ENCODE peak calls at places on chromosomes 4 and X, in six cellular contexts. One of them, this sample, is unnamed.

GRCh38 chr4:17934286-17934685 is 87.3 kb downstream of the LCORL start:
- DNase-seq in fibroblast of lung: no peak
- DNase-seq in CD8-positive, alpha-beta memory T cell: no peak
- DNase-seq in naive thymus-derived CD4-positive, alpha-beta T cell: no peak
- DNase-seq in lung: no peak
- DNase-seq in colonic mucosa: no peak
- DNase-seq in this sample: no peak

GRCh38 chrX:107674480-107675364 is 46.4 kb downstream of the PRPS1 start:
- DNase-seq in fibroblast of lung: peak
- DNase-seq in CD8-positive, alpha-beta memory T cell: peak
- DNase-seq in naive thymus-derived CD4-positive, alpha-beta T cell: no peak
- DNase-seq in lung: peak
- DNase-seq in colonic mucosa: peak
- DNase-seq in this sample: peak

GRCh38 chr4:1402021-1402515 is 4.2 kb downstream of the NKX1-1 start:
- DNase-seq in fibroblast of lung: no peak
- DNase-seq in CD8-positive, alpha-beta memory T cell: peak
- DNase-seq in naive thymus-derived CD4-positive, alpha-beta T cell: no peak
- DNase-seq in lung: no peak
- DNase-seq in colonic mucosa: no peak
- DNase-seq in this sample: no peak

GRCh38 chr4:165532976-165533375 is 154.2 kb downstream of the CPE start:
- DNase-seq in fibroblast of lung: no peak
- DNase-seq in CD8-positive, alpha-beta memory T cell: no peak
- DNase-seq in naive thymus-derived CD4-positive, alpha-beta T cell: no peak
- DNase-seq in lung: no peak
- DNase-seq in colonic mucosa: no peak
- DNase-seq in this sample: no peak

GRCh38 chr4:40264497-40264896 is 67.7 kb downstream of the RHOH start:
- DNase-seq in fibroblast of lung: peak
- DNase-seq in CD8-positive, alpha-beta memory T cell: no peak
- DNase-seq in naive thymus-derived CD4-positive, alpha-beta T cell: no peak
- DNase-seq in lung: no peak
- DNase-seq in colonic mucosa: no peak
- DNase-seq in this sample: no peak

GRCh38 chrX:2676794-2677675 is 14.1 kb upstream of the CD99 start:
- DNase-seq in fibroblast of lung: peak
- DNase-seq in CD8-positive, alpha-beta memory T cell: no peak
- DNase-seq in naive thymus-derived CD4-positive, alpha-beta T cell: no peak
- DNase-seq in lung: no peak
- DNase-seq in colonic mucosa: no peak
- DNase-seq in this sample: no peak

GRCh38 chr4:152951348-152951747 is 15.2 kb downstream of the FHDC1 start:
- DNase-seq in fibroblast of lung: peak
- DNase-seq in CD8-positive, alpha-beta memory T cell: no peak
- DNase-seq in naive thymus-derived CD4-positive, alpha-beta T cell: no peak
- DNase-seq in lung: no peak
- DNase-seq in colonic mucosa: peak
- DNase-seq in this sample: no peak

GRCh38 chr4:911871-912490 is 20.1 kb downstream of the GAK start:
- DNase-seq in fibroblast of lung: no peak
- DNase-seq in CD8-positive, alpha-beta memory T cell: peak
- DNase-seq in naive thymus-derived CD4-positive, alpha-beta T cell: no peak
- DNase-seq in lung: no peak
- DNase-seq in colonic mucosa: no peak
- DNase-seq in this sample: peak

GRCh38 chr4:124262211-124263179 is 450.0 kb downstream of the ANKRD50 start:
- DNase-seq in fibroblast of lung: peak
- DNase-seq in CD8-positive, alpha-beta memory T cell: peak
- DNase-seq in naive thymus-derived CD4-positive, alpha-beta T cell: peak
- DNase-seq in lung: peak
- DNase-seq in colonic mucosa: peak
- DNase-seq in this sample: no peak

GRCh38 chrX:15299945-15300851 is 15.2 kb downstream of the ASB11 start:
- DNase-seq in fibroblast of lung: peak
- DNase-seq in CD8-positive, alpha-beta memory T cell: no peak
- DNase-seq in naive thymus-derived CD4-positive, alpha-beta T cell: no peak
- DNase-seq in lung: no peak
- DNase-seq in colonic mucosa: no peak
- DNase-seq in this sample: no peak

GRCh38 chr4:154308207-154308606 is 183.4 kb downstream of the DCHS2 start:
- DNase-seq in fibroblast of lung: no peak
- DNase-seq in CD8-positive, alpha-beta memory T cell: no peak
- DNase-seq in naive thymus-derived CD4-positive, alpha-beta T cell: no peak
- DNase-seq in lung: no peak
- DNase-seq in colonic mucosa: no peak
- DNase-seq in this sample: no peak

GRCh38 chr4:151745727-151746231 is 15.0 kb downstream of the GATB start:
- DNase-seq in fibroblast of lung: peak
- DNase-seq in CD8-positive, alpha-beta memory T cell: no peak
- DNase-seq in naive thymus-derived CD4-positive, alpha-beta T cell: no peak
- DNase-seq in lung: no peak
- DNase-seq in colonic mucosa: no peak
- DNase-seq in this sample: no peak

GRCh38 chr4:134518574-134519217 is 317.1 kb upstream of the PABPC4L start:
- DNase-seq in fibroblast of lung: no peak
- DNase-seq in CD8-positive, alpha-beta memory T cell: no peak
- DNase-seq in naive thymus-derived CD4-positive, alpha-beta T cell: no peak
- DNase-seq in lung: no peak
- DNase-seq in colonic mucosa: no peak
- DNase-seq in this sample: no peak

GRCh38 chr4:2911868-2912267 is 51.3 kb downstream of the NOP14 start:
- DNase-seq in fibroblast of lung: no peak
- DNase-seq in CD8-positive, alpha-beta memory T cell: no peak
- DNase-seq in naive thymus-derived CD4-positive, alpha-beta T cell: no peak
- DNase-seq in lung: no peak
- DNase-seq in colonic mucosa: no peak
- DNase-seq in this sample: no peak

GRCh38 chrX:36961590-36961989 is 46.6 kb upstream of the FAM47C start:
- DNase-seq in fibroblast of lung: no peak
- DNase-seq in CD8-positive, alpha-beta memory T cell: no peak
- DNase-seq in naive thymus-derived CD4-positive, alpha-beta T cell: no peak
- DNase-seq in lung: no peak
- DNase-seq in colonic mucosa: no peak
- DNase-seq in this sample: no peak

GRCh38 chrX:13750204-13750603 is 15.7 kb downstream of the OFD1 start:
- DNase-seq in fibroblast of lung: peak
- DNase-seq in CD8-positive, alpha-beta memory T cell: no peak
- DNase-seq in naive thymus-derived CD4-positive, alpha-beta T cell: peak
- DNase-seq in lung: no peak
- DNase-seq in colonic mucosa: no peak
- DNase-seq in this sample: no peak

GRCh38 chr4:10182446-10183424 is 66.1 kb upstream of the WDR1 start:
- DNase-seq in fibroblast of lung: no peak
- DNase-seq in CD8-positive, alpha-beta memory T cell: no peak
- DNase-seq in naive thymus-derived CD4-positive, alpha-beta T cell: no peak
- DNase-seq in lung: no peak
- DNase-seq in colonic mucosa: no peak
- DNase-seq in this sample: no peak

GRCh38 chr4:128322986-128323385 is 35.4 kb upstream of the PGRMC2 start:
- DNase-seq in fibroblast of lung: peak
- DNase-seq in CD8-positive, alpha-beta memory T cell: no peak
- DNase-seq in naive thymus-derived CD4-positive, alpha-beta T cell: no peak
- DNase-seq in lung: no peak
- DNase-seq in colonic mucosa: no peak
- DNase-seq in this sample: no peak

DNA sequence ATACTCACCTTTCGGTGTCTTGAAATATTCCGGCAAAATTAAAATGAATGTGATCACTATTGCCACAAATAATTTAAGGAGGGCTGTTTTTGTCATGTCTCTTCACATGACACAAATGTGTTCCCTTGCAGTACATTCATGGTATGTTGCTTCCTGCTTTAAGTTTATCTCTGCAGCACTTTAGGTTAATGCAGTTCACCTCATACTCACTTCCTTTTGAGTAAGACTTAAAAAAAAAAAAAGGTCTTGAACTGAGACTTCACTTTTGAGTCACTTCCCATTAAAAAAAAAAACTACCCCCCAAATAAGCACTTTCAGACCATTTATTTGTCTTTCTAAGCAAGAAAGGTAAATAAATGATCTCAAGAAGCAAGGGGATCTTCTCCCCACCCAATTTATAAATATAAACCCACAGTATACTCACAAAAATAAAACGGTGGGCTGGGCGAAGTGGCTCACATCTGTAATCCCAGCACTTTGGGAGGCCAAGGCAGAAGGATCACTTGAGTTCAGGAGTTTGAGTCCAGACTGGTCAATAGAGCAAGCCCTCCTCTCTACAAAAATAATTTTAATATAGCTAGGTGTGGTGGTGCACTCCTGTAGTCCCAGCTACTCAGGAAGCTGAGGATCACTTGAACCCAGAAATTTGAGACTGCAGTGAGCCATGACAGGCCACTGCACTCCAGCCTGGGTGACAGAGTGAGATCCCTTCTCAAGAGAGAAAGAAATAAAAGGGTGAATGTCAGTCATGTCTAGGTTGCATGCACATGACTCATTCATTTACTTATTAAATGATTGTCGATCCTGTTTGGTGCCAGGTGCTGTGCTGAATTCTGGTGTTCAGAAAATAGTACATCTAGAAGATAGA is at the start of gene TMEM156:
- DNase-seq in fibroblast of lung: no peak
- DNase-seq in CD8-positive, alpha-beta memory T cell: no peak
- DNase-seq in naive thymus-derived CD4-positive, alpha-beta T cell: peak
- DNase-seq in lung: no peak
- DNase-seq in colonic mucosa: no peak
- DNase-seq in this sample: no peak
- H3K4me3 ChIP-seq in fibroblast of lung: no peak
- H3K4me3 ChIP-seq in CD8-positive, alpha-beta memory T cell: peak
- H3K4me3 ChIP-seq in naive thymus-derived CD4-positive, alpha-beta T cell: peak
- H3K4me3 ChIP-seq in lung: no peak
- H3K4me3 ChIP-seq in colonic mucosa: peak
- H3K4me3 ChIP-seq in this sample: peak

GRCh38 chrX:140822861-140823260 is 113.3 kb downstream of the LINC00632 start:
- DNase-seq in fibroblast of lung: no peak
- DNase-seq in CD8-positive, alpha-beta memory T cell: no peak
- DNase-seq in naive thymus-derived CD4-positive, alpha-beta T cell: no peak
- DNase-seq in lung: no peak
- DNase-seq in colonic mucosa: no peak
- DNase-seq in this sample: no peak
- H3K27ac ChIP-seq in fibroblast of lung: no peak
- H3K27ac ChIP-seq in CD8-positive, alpha-beta memory T cell: no peak
- H3K27ac ChIP-seq in naive thymus-derived CD4-positive, alpha-beta T cell: no peak
- H3K27ac ChIP-seq in lung: no peak
- H3K27ac ChIP-seq in colonic mucosa: no peak
- H3K27ac ChIP-seq in this sample: no peak

GRCh38 chrX:51803833-51804232 is 60.6 kb downstream of the GSPT2 start:
- DNase-seq in fibroblast of lung: no peak
- DNase-seq in CD8-positive, alpha-beta memory T cell: no peak
- DNase-seq in naive thymus-derived CD4-positive, alpha-beta T cell: no peak
- DNase-seq in lung: no peak
- DNase-seq in colonic mucosa: no peak
- DNase-seq in this sample: no peak
- H3K4me3 ChIP-seq in fibroblast of lung: peak
- H3K4me3 ChIP-seq in CD8-positive, alpha-beta memory T cell: peak
- H3K4me3 ChIP-seq in naive thymus-derived CD4-positive, alpha-beta T cell: peak
- H3K4me3 ChIP-seq in lung: no peak
- H3K4me3 ChIP-seq in colonic mucosa: peak
- H3K4me3 ChIP-seq in this sample: no peak

DNA sequence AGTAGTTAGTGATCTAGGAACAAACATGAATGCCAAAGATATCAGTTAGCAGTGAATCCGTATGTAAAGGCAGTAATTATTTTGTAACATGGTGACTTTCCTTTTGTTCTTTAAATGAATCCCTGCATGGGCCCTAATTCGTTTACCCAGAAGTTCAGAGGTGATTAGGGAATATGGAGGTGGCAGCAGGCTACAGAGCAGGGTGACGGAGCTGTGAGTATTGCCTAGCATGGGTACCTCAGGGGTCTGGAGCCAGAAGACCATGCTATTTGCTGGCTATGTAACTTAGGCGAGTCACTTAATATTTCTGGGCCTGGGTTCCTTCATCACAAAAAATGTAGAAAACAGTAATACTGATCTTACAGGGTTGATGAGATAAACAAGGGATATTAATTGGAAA is 184.9 kb downstream of the ENOX2 start:
- DNase-seq in fibroblast of lung: no peak
- DNase-seq in CD8-positive, alpha-beta memory T cell: no peak
- DNase-seq in naive thymus-derived CD4-positive, alpha-beta T cell: no peak
- DNase-seq in lung: no peak
- DNase-seq in colonic mucosa: no peak
- DNase-seq in this sample: no peak
- H3K27ac ChIP-seq in fibroblast of lung: no peak
- H3K27ac ChIP-seq in CD8-positive, alpha-beta memory T cell: no peak
- H3K27ac ChIP-seq in naive thymus-derived CD4-positive, alpha-beta T cell: no peak
- H3K27ac ChIP-seq in lung: no peak
- H3K27ac ChIP-seq in colonic mucosa: no peak
- H3K27ac ChIP-seq in this sample: no peak

DNA sequence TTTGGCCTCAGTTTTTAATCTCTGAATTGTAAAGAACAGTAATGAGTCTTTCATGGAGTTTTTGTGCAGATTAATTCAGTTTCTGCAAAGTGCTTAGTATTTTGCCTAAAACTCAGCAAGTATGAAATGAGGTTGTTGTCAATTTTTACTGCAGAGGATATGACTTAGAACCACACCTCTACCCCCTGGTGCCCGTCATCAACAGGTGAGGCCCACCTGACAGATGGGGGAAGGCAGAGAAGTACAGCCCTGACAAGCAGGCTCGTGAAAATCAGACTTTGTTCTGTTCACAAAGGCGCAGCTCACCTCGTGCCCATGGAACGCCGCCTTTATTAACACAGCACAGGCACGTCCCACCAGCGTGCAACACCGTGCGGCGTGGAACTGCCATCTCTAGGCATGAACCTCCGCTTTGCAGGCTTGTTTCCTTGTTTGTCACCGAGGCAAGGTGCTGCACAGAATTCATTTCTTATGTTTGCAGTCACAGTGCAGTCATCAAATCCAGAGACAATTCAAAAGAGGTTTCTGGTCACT is 13.3 kb downstream of the CYP4V2 start:
- DNase-seq in fibroblast of lung: no peak
- DNase-seq in CD8-positive, alpha-beta memory T cell: no peak
- DNase-seq in naive thymus-derived CD4-positive, alpha-beta T cell: no peak
- DNase-seq in lung: no peak
- DNase-seq in colonic mucosa: peak
- DNase-seq in this sample: peak
- H3K4me3 ChIP-seq in fibroblast of lung: peak
- H3K4me3 ChIP-seq in CD8-positive, alpha-beta memory T cell: peak
- H3K4me3 ChIP-seq in naive thymus-derived CD4-positive, alpha-beta T cell: peak
- H3K4me3 ChIP-seq in lung: no peak
- H3K4me3 ChIP-seq in colonic mucosa: peak
- H3K4me3 ChIP-seq in this sample: no peak